ENCODE peak calls at places on chromosomes 4 and X, in ten cellular contexts. Q, C, P, Y, H, X, B, F, D and T are unnamed samples.

GRCh38 chr4:7112656-7113055 is 44.8 kb upstream of the GRPEL1 start:
- DNase-seq in Q (no peak), C (no peak), P (no peak), Y (no peak), H (no peak), X (no peak), B (no peak), F (no peak), D (no peak), T (no peak)

GRCh38 chrX:154734101-154734781 is 16.6 kb downstream of the GAB3 start:
- DNase-seq in Q (no peak), C (no peak), P (peak), Y (peak), H (no peak), X (no peak), B (no peak), F (no peak), D (peak), T (no peak)

GRCh38 chrX:109268340-109268739 is 213.5 kb downstream of the GUCY2F start:
- DNase-seq in Q (no peak), C (no peak), P (no peak), Y (no peak), H (no peak), X (no peak), B (no peak), F (no peak), D (no peak), T (no peak)

GRCh38 chr4:40577588-40578253 is 51.9 kb downstream of the RBM47 start:
- DNase-seq in Q (no peak), C (no peak), P (no peak), Y (no peak), H (no peak), X (no peak), B (no peak), F (no peak), D (no peak), T (no peak)

GRCh38 chrX:13254076-13254785 is 65.6 kb downstream of the ATXN3L start:
- DNase-seq in Q (no peak), C (no peak), P (peak), Y (no peak), H (no peak), X (no peak), B (no peak), F (no peak), D (peak), T (peak)

GRCh38 chr4:4866833-4867744 is 7.6 kb downstream of the MSX1 start:
- DNase-seq in Q (no peak), C (no peak), P (no peak), Y (no peak), H (no peak), X (no peak), B (no peak), F (no peak), D (no peak), T (peak)

GRCh38 chr4:147515220-147515936 is 34.5 kb downstream of the EDNRA start:
- DNase-seq in Q (no peak), C (no peak), P (no peak), Y (no peak), H (no peak), X (no peak), B (no peak), F (no peak), D (no peak), T (no peak)

GRCh38 chr4:33746979-33747378 is 2497.3 kb downstream of the ARAP2 start:
- DNase-seq in Q (no peak), C (no peak), P (peak), Y (no peak), H (no peak), X (no peak), B (no peak), F (no peak), D (no peak), T (no peak)

GRCh38 chrX:41043950-41044349 is 41.3 kb upstream of the USP9X start:
- DNase-seq in Q (no peak), C (no peak), P (peak), Y (no peak), H (no peak), X (no peak), B (no peak), F (no peak), D (no peak), T (no peak)

GRCh38 chrX:68045008-68045577 is 388.2 kb downstream of the OPHN1 start:
- DNase-seq in Q (no peak), C (no peak), P (peak), Y (no peak), H (no peak), X (no peak), B (no peak), F (no peak), D (no peak), T (peak)

GRCh38 chrX:102746134-102746584 is 25.6 kb downstream of the GPRASP3 start:
- DNase-seq in Q (no peak), C (no peak), P (no peak), Y (peak), H (no peak), X (no peak), B (peak), F (no peak), D (peak), T (peak)

GRCh38 chr4:180190382-180190781 is 2052.8 kb upstream of the TENM3 start:
- DNase-seq in Q (no peak), C (no peak), P (peak), Y (no peak), H (no peak), X (no peak), B (no peak), F (no peak), D (no peak), T (no peak)

GRCh38 chr4:37068580-37068979 is 176.0 kb upstream of the NWD2 start:
- DNase-seq in Q (no peak), C (peak), P (no peak), Y (no peak), H (no peak), X (no peak), B (no peak), F (no peak), D (no peak), T (no peak)

GRCh38 chr4:15729910-15730533 is 27.2 kb downstream of the BST1 start:
- DNase-seq in Q (no peak), C (peak), P (peak), Y (no peak), H (no peak), X (no peak), B (peak), F (no peak), D (no peak), T (peak)

GRCh38 chrX:43655961-43656494 is at the start of gene MAOA:
- DNase-seq in Q (peak), C (peak), P (no peak), Y (peak), H (peak), X (peak), B (peak), F (peak), D (peak), T (peak)

GRCh38 chr4:1130318-1131186 is 17.2 kb upstream of the RNF212 start:
- DNase-seq in Q (peak), C (peak), P (peak), Y (peak), H (peak), X (no peak), B (peak), F (peak), D (peak), T (peak)

GRCh38 chr4:122960298-122960985 is 38.0 kb upstream of the NUDT6 start:
- DNase-seq in Q (no peak), C (no peak), P (peak), Y (no peak), H (no peak), X (no peak), B (no peak), F (no peak), D (no peak), T (no peak)

GRCh38 chr4:188915175-188915574 is 775.9 kb downstream of the TRIML1 start:
- DNase-seq in Q (no peak), C (no peak), P (peak), Y (no peak), H (no peak), X (no peak), B (no peak), F (no peak), D (no peak), T (no peak)

GRCh38 chr4:147773261-147774184 is 41.6 kb downstream of the ARHGAP10 start:
- DNase-seq in Q (no peak), C (no peak), P (peak), Y (no peak), H (no peak), X (no peak), B (no peak), F (no peak), D (no peak), T (no peak)

GRCh38 chr4:183504930-183505555 is at the start of gene ING2:
- DNase-seq in Q (peak), C (peak), P (no peak), Y (peak), H (no peak), X (no peak), B (no peak), F (peak), D (no peak), T (no peak)

GRCh38 chr4:122633211-122633610 is 12.3 kb upstream of the IL21 start:
- DNase-seq in Q (no peak), C (no peak), P (no peak), Y (no peak), H (no peak), X (no peak), B (no peak), F (no peak), D (no peak), T (no peak)

GRCh38 chr4:156633846-156634245 is 337.8 kb downstream of the PDGFC start:
- DNase-seq in Q (no peak), C (no peak), P (no peak), Y (no peak), H (no peak), X (no peak), B (no peak), F (no peak), D (no peak), T (no peak)

GRCh38 chr4:127656047-127656680 is 23.4 kb downstream of the INTU start:
- DNase-seq in Q (no peak), C (no peak), P (no peak), Y (no peak), H (no peak), X (no peak), B (no peak), F (no peak), D (no peak), T (no peak)

GRCh38 chrX:115565888-115566287 is 4.9 kb downstream of the PLS3 start:
- DNase-seq in Q (no peak), C (no peak), P (no peak), Y (no peak), H (no peak), X (no peak), B (no peak), F (no peak), D (no peak), T (no peak)

GRCh38 chr4:176834531-176834930 is 41.8 kb upstream of the VEGFC start:
- DNase-seq in Q (no peak), C (no peak), P (no peak), Y (no peak), H (no peak), X (no peak), B (no peak), F (no peak), D (no peak), T (no peak)
- TF ChIP-seq POLR2A in Q (no peak), C (no peak), P (no peak), Y (no peak), H (no peak), X (no peak), B (no peak), F (no peak), D (no peak), T (no peak)

GRCh38 chr4:56653461-56654237 is 27.4 kb downstream of the HOPX start:
- DNase-seq in Q (no peak), C (no peak), P (no peak), Y (no peak), H (no peak), X (no peak), B (no peak), F (no peak), D (peak), T (no peak)

GRCh38 chr4:56654238-56654632 is 26.9 kb downstream of the HOPX start:
- DNase-seq in Q (no peak), C (no peak), P (no peak), Y (no peak), H (no peak), X (no peak), B (no peak), F (no peak), D (peak), T (peak)

GRCh38 chr4:56656346-56656643 is 24.8 kb downstream of the HOPX start:
- DNase-seq in Q (no peak), C (no peak), P (no peak), Y (peak), H (no peak), X (no peak), B (no peak), F (no peak), D (peak), T (no peak)

GRCh38 chr4:56655627-56656345 is 25.3 kb downstream of the HOPX start:
- DNase-seq in Q (no peak), C (no peak), P (no peak), Y (peak), H (no peak), X (no peak), B (no peak), F (no peak), D (peak), T (peak)

GRCh38 chr4:56655209-56655626 is 25.9 kb downstream of the HOPX start:
- DNase-seq in Q (no peak), C (no peak), P (peak), Y (peak), H (no peak), X (no peak), B (no peak), F (no peak), D (peak), T (peak)
- TF ChIP-seq POLR2A in Q (no peak), C (no peak), P (no peak), Y (no peak), H (no peak), X (no peak), B (no peak), F (no peak), D (no peak), T (no peak)

GRCh38 chr4:13627606-13628301 is at the start of gene BOD1L1:
- DNase-seq in Q (peak), C (peak), P (peak), Y (peak), H (peak), X (peak), B (peak), F (peak), D (peak), T (peak)
- TF ChIP-seq POLR2A in Q (no peak), C (peak), P (peak), Y (peak), H (peak), X (peak), B (peak), F (peak), D (peak), T (peak)

DNA sequence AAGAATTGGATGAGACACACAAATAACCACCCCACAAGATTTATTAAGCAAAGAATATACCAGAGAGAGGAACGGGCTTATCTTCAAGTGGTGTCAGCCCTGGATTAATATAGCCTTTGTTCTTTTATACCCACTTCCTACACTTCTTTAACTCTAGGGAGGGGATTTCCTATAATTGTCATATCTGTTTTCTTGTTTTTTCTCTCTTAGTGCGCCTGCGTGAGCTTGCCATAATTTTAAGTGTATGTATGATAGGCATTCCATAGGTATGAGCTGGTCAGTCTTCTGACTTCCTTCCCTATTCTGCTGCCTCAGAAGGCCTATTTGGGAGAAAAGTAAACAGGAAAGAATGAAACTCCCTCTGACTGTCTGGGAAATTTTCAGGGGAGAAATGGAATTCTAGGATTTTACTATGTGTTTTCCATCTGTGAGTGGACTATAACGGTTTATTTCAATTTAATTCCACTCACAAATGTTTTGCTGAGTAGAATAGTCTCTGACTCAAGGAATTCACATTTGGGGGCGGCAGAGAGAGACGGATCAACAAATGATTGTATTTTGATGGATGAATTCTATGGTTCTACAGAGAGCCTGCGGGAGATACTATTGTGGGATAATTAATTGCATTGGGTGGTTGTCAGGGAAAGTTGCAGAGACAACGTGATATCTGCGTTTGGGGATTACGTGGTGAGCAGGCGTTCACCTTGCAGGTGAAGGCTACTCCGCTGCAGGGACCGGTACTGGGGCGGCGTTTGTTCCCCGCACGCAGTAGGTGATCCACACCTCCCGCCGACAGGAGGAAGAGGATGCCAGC is 626 bp upstream of the CEP135 start:
- DNase-seq in Q (no peak), C (peak), P (peak), Y (no peak), H (no peak), X (no peak), B (no peak), F (no peak), D (no peak), T (no peak)
- TF ChIP-seq POLR2A in Q (no peak), C (no peak), P (peak), Y (no peak), H (no peak), X (no peak), B (no peak), F (no peak), D (no peak), T (no peak)

GRCh38 chr4:88456757-88457306 is at the start of gene HERC5:
- DNase-seq in Q (peak), C (peak), P (peak), Y (peak), H (peak), X (peak), B (peak), F (peak), D (peak), T (peak)
- TF ChIP-seq POLR2A in Q (no peak), C (no peak), P (no peak), Y (peak), H (peak), X (no peak), B (peak), F (no peak), D (peak), T (peak)